ENCODE peak calls at places on chromosome 22, in six cellular contexts. B, R, G, O, T and I are unnamed samples.

GRCh38 chr22:44181912-44182590 is 1.3 kb downstream of the PARVG start:
- DNase-seq in B (no peak), R (no peak), G (no peak), O (no peak), T (no peak), I (no peak)

GRCh38 chr22:23496445-23496833 is 83.7 kb downstream of the IGLL1 start:
- DNase-seq in B (no peak), R (no peak), G (no peak), O (no peak), T (no peak), I (no peak)

GRCh38 chr22:46674367-46674781 is 54.2 kb downstream of the GRAMD4 start:
- DNase-seq in B (peak), R (peak), G (no peak), O (no peak), T (no peak), I (no peak)

GRCh38 chr22:47402876-47403525 is 640.6 kb downstream of the TBC1D22A start:
- DNase-seq in B (no peak), R (no peak), G (no peak), O (no peak), T (no peak), I (no peak)

GRCh38 chr22:32490279-32490678 is 15.7 kb downstream of the FBXO7 start:
- DNase-seq in B (no peak), R (no peak), G (no peak), O (no peak), T (no peak), I (no peak)

GRCh38 chr22:17097062-17097461 is 12.3 kb downstream of the IL17RA start:
- DNase-seq in B (no peak), R (no peak), G (no peak), O (no peak), T (no peak), I (no peak)

GRCh38 chr22:23237841-23238240 is 57.5 kb downstream of the BCR start:
- DNase-seq in B (no peak), R (no peak), G (no peak), O (no peak), T (no peak), I (no peak)

GRCh38 chr22:35802885-35803284 is 85.2 kb downstream of the APOL5 start:
- DNase-seq in B (no peak), R (no peak), G (no peak), O (no peak), T (no peak), I (no peak)

GRCh38 chr22:44188986-44189630 is 8.4 kb downstream of the PARVG start:
- DNase-seq in B (no peak), R (no peak), G (no peak), O (no peak), T (peak), I (no peak)

GRCh38 chr22:41285441-41285819 is 557 bp downstream of the RANGAP1 start:
- DNase-seq in B (peak), R (peak), G (peak), O (no peak), T (peak), I (no peak)

GRCh38 chr22:30426395-30427353 is 1.1 kb downstream of the MTFP1 start:
- DNase-seq in B (peak), R (peak), G (peak), O (peak), T (peak), I (no peak)

GRCh38 chr22:17387356-17387755 is 18.1 kb downstream of the CECR2 start:
- DNase-seq in B (no peak), R (no peak), G (no peak), O (no peak), T (no peak), I (no peak)

GRCh38 chr22:49439373-49439772 is 388.3 kb downstream of the BRD1 start:
- DNase-seq in B (no peak), R (no peak), G (no peak), O (no peak), T (no peak), I (no peak)

DNA sequence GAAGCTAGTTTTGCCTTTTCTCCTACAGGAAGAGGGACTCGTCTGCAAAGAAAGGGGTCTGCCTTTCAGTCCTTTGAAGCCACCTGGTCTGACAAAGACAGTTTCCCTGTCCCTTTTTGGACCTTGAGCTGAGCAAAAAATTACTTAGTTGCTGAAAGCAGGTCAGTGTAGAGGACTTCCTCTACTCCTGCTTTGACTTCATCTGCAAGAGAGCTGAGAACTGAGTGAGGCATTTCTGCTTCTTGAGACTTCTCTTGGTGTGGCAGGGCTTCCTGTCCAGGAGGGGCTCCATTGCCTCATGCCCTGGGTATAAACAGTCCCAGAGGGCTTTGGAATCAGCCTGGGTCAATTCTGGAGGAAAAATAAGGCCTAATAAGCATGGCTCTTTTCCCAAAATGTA is 73.1 kb downstream of the ZNRF3 start:
- DNase-seq in B (no peak), R (no peak), G (no peak), O (no peak), T (no peak), I (no peak)
- H3K27ac ChIP-seq in B (no peak), R (no peak), G (no peak), O (no peak), T (no peak), I (no peak)

GRCh38 chr22:45270095-45271020 is 14.4 kb upstream of the UPK3A start:
- DNase-seq in B (no peak), R (no peak), G (no peak), O (no peak), T (no peak), I (no peak)

GRCh38 chr22:45273452-45274075 is 11.2 kb upstream of the UPK3A start:
- DNase-seq in B (no peak), R (no peak), G (no peak), O (no peak), T (no peak), I (no peak)

GRCh38 chr22:45272498-45272897 is 12.3 kb upstream of the UPK3A start:
- DNase-seq in B (no peak), R (no peak), G (no peak), O (no peak), T (no peak), I (no peak)

GRCh38 chr22:45268958-45269844 is 15.5 kb upstream of the UPK3A start:
- DNase-seq in B (peak), R (peak), G (no peak), O (peak), T (peak), I (peak)

GRCh38 chr22:45271667-45272188 is 13.0 kb upstream of the UPK3A start:
- DNase-seq in B (peak), R (peak), G (no peak), O (peak), T (no peak), I (no peak)
- H3K27ac ChIP-seq in B (peak), R (peak), G (peak), O (peak), T (no peak), I (peak)

GRCh38 chr22:37739000-37739399 is 42.2 kb downstream of the TRIOBP start:
- DNase-seq in B (peak), R (peak), G (no peak), O (peak), T (no peak), I (no peak)
- H3K27ac ChIP-seq in B (peak), R (peak), G (no peak), O (no peak), T (no peak), I (no peak)

GRCh38 chr22:37526376-37526775 is 7.2 kb upstream of the CARD10 start:
- DNase-seq in B (no peak), R (no peak), G (no peak), O (no peak), T (no peak), I (no peak)

GRCh38 chr22:37521236-37521739 is 2.1 kb upstream of the CARD10 start:
- DNase-seq in B (no peak), R (no peak), G (no peak), O (no peak), T (no peak), I (no peak)

GRCh38 chr22:37525746-37526350 is 6.6 kb upstream of the CARD10 start:
- DNase-seq in B (no peak), R (no peak), G (no peak), O (no peak), T (no peak), I (no peak)

GRCh38 chr22:37520754-37521153 is 1.5 kb upstream of the CARD10 start:
- DNase-seq in B (no peak), R (no peak), G (no peak), O (no peak), T (no peak), I (no peak)

DNA sequence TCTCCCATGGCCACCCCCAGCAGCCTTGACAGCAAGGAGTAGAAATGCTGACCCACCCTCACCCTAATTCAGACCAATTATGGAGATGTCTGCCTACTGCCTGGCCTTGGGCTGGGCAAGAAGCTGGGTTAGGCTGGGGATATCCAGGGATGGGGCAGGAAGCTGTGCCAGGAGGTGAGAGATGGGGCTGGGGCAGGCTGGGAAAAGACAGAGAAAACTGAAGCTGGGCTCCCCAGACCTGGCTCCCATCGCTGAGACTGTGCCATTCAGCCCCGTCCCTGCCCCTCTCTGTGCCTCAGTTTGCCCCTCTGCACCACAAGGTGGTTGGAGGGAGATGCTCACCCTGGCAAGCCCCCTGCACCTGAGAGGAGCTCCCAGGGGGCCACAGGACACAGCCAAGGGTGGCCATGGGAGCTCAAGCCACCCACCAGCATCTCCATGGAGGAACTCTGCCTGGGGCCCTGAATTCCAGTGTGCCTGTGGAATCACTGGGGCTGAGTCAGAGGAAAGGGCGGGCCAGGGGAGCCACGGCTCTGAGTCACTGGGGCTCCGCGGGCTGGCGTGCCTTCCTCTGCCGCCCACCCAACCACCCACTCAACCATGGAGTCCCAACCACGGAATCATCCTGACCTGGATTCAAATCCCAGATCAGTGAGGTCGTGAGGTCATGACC is 6.0 kb upstream of the CARD10 start:
- DNase-seq in B (no peak), R (no peak), G (no peak), O (no peak), T (no peak), I (no peak)
- H3K27ac ChIP-seq in B (no peak), R (no peak), G (no peak), O (no peak), T (no peak), I (no peak)

DNA sequence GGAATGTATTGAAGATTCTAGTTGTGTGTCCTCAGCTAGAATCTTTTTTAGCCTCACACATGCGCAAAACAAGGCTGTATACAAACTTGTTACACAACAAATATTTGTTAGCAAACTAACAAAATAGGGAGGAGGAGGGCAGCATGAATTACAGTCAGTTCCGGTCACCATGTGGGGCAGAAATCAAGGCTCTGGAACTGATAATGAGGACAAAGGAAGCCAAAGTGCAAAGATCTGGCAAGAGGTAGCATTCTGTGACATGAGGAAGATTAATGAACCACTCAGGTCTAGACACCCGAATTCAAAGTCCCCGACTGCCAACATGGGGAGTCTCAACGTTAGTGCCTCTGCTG is 1.9 kb downstream of the SUN2 start:
- DNase-seq in B (no peak), R (no peak), G (no peak), O (no peak), T (no peak), I (no peak)
- H3K27ac ChIP-seq in B (peak), R (peak), G (peak), O (peak), T (peak), I (peak)